ENCODE peak calls at places on chromosomes 5 and 9, in nine cellular contexts. X, I, S, B, H, L, E, A and C are unnamed samples.

GRCh38 chr5:171897231-171897630 is 109.2 kb downstream of the FBXW11 start:
- DNase-seq in A (no peak), L (no peak), I (no peak), B (no peak), H (no peak), S (no peak), X (no peak), E (no peak), C (no peak)

GRCh38 chr5:10509593-10509992 is 54.3 kb upstream of the ANKRD33B start:
- DNase-seq in B (peak; percentile 78), X (no peak), E (no peak), S (no peak), A (no peak), I (no peak), L (no peak), H (no peak), C (no peak)

GRCh38 chr5:99176186-99176585 is 247.4 kb upstream of the CHD1 start:
- DNase-seq in A (no peak), I (no peak), X (no peak), L (no peak), S (no peak), H (no peak), B (no peak), E (no peak), C (no peak)

GRCh38 chr9:7394007-7394774 is 405.4 kb downstream of the DMAC1 start:
- DNase-seq in E (no peak), S (no peak), I (no peak), B (no peak), L (peak; percentile 31), A (no peak), X (peak; percentile 37), H (peak; percentile 10), C (no peak)

GRCh38 chr9:127175764-127176163 is 53.3 kb upstream of the ANGPTL2 start:
- DNase-seq in L (no peak), S (no peak), H (no peak), I (no peak), X (no peak), B (no peak), E (no peak), A (no peak), C (peak; percentile 28)

GRCh38 chr5:80622756-80623155 is 31.7 kb upstream of the MSH3 start:
- DNase-seq in B (no peak), I (no peak), H (no peak), X (no peak), S (no peak), A (no peak), L (no peak), E (no peak), C (no peak)

GRCh38 chr9:69675563-69675962 is 3.4 kb upstream of the APBA1 start:
- DNase-seq in B (no peak), I (no peak), H (no peak), L (no peak), A (no peak), X (no peak), S (no peak), E (peak; percentile 26), C (no peak)

GRCh38 chr5:179802207-179802883 is 4.3 kb downstream of the MGAT4B start:
- DNase-seq in X (no peak), B (no peak), H (no peak), I (no peak), L (no peak), S (no peak), A (no peak), E (peak; percentile 44), C (peak; percentile 91)

GRCh38 chr9:36204906-36205547 is 14.3 kb downstream of the CLTA start:
- DNase-seq in E (no peak), A (no peak), I (no peak), L (no peak), B (peak; percentile 49), X (peak; percentile 57), H (peak; percentile 48), S (no peak), C (peak; percentile 47)

GRCh38 chr5:137164961-137165360 is 334.2 kb downstream of the SPOCK1 start:
- DNase-seq in S (no peak), H (no peak), A (no peak), X (no peak), E (no peak), B (no peak), L (no peak), I (no peak), C (no peak)

GRCh38 chr9:136713555-136713949 is 1.2 kb downstream of the DIPK1B start:
- DNase-seq in E (peak; percentile 66), B (peak; percentile 63), X (no peak), I (no peak), H (no peak), S (no peak), A (peak; percentile 64), L (no peak), C (no peak)

GRCh38 chr5:142486020-142486419 is 161.2 kb upstream of the SPRY4 start:
- DNase-seq in H (no peak), X (no peak), B (no peak), I (no peak), L (no peak), E (no peak), A (no peak), S (no peak), C (no peak)

GRCh38 chr9:76817489-76817888 is 53.3 kb downstream of the PCA3 start:
- DNase-seq in X (no peak), L (no peak), A (no peak), I (no peak), S (no peak), E (no peak), H (no peak), B (no peak), C (no peak)

GRCh38 chr5:147481857-147482256 is 28.0 kb downstream of the DPYSL3 start:
- DNase-seq in L (no peak), B (no peak), S (no peak), I (no peak), A (no peak), H (no peak), X (no peak), E (no peak), C (no peak)

GRCh38 chr5:100841358-100842076 is 61.6 kb downstream of the ST8SIA4 start:
- DNase-seq in H (no peak), B (no peak), X (no peak), L (no peak), A (no peak), E (no peak), S (no peak), I (no peak), C (no peak)

GRCh38 chr5:93349613-93350012 is 231.4 kb downstream of the NR2F1-AS1 start:
- DNase-seq in S (no peak), I (no peak), A (no peak), B (no peak), X (no peak), L (no peak), E (no peak), H (no peak), C (no peak)

GRCh38 chr9:137724114-137724445 is 105.3 kb downstream of the EHMT1 start:
- DNase-seq in L (no peak), E (no peak), X (peak; percentile 95), I (no peak), B (no peak), A (no peak), H (peak; percentile 27), S (no peak), C (no peak)

GRCh38 chr9:127543973-127544533 is 68.0 kb upstream of the STXBP1 start:
- DNase-seq in S (no peak), I (no peak), L (no peak), H (no peak), X (no peak), A (no peak), B (no peak), E (no peak), C (no peak)

GRCh38 chr5:178236126-178236525 is 3.5 kb upstream of the PHYKPL start:
- DNase-seq in B (no peak), H (no peak), I (no peak), A (no peak), X (no peak), E (no peak), L (no peak), S (no peak), C (peak; percentile 42)

GRCh38 chr9:115808108-115808507 is 345.5 kb upstream of the PAPPA start:
- DNase-seq in X (no peak), I (no peak), E (no peak), A (no peak), S (no peak), B (no peak), L (no peak), H (no peak), C (no peak)

GRCh38 chr5:87383216-87383615 is 29.5 kb downstream of the CCNH start:
- DNase-seq in L (no peak), X (no peak), S (no peak), E (no peak), B (no peak), H (no peak), I (no peak), A (no peak), C (no peak)

GRCh38 chr9:108180511-108180910 is 675.3 kb downstream of the ACTL7B start:
- DNase-seq in H (no peak), E (no peak), X (no peak), I (no peak), B (no peak), S (no peak), L (no peak), A (no peak), C (no peak)

GRCh38 chr5:127004721-127005120 is 25.6 kb downstream of the MARCHF3 start:
- DNase-seq in L (no peak), H (no peak), X (no peak), S (no peak), A (no peak), B (no peak), E (no peak), I (no peak), C (no peak)

GRCh38 chr5:15835514-15835913 is 335.5 kb downstream of the FBXL7 start:
- DNase-seq in L (no peak), S (no peak), B (no peak), E (no peak), H (no peak), X (no peak), I (no peak), A (no peak), C (no peak)

GRCh38 chr5:163760498-163760897 is 255.1 kb downstream of the MAT2B start:
- DNase-seq in H (no peak), L (no peak), X (no peak), S (no peak), B (no peak), I (no peak), A (no peak), E (no peak), C (no peak)

GRCh38 chr5:134000116-134000515 is 4.7 kb downstream of the VDAC1 start:
- DNase-seq in A (peak; percentile 51), S (no peak), E (no peak), I (no peak), X (peak; percentile 21), L (no peak), B (no peak), H (no peak), C (no peak)

GRCh38 chr9:136087741-136088480 is 7.2 kb downstream of the NACC2 start:
- DNase-seq in A (peak; percentile 28), B (peak; percentile 20), H (no peak), I (no peak), L (no peak), X (peak; percentile 52), E (no peak), S (no peak), C (no peak)

GRCh38 chr5:169265888-169266287 is 35.1 kb downstream of the SLIT3 start:
- DNase-seq in X (peak; percentile 20), H (peak; percentile 29), I (no peak), E (no peak), S (peak; percentile 9), A (no peak), B (no peak), L (no peak), C (no peak)

GRCh38 chr5:76622076-76622475 is 1.1 kb downstream of the F2RL2 start:
- DNase-seq in L (no peak), I (no peak), B (no peak), H (no peak), S (no peak), A (no peak), E (no peak), X (no peak), C (no peak)

GRCh38 chr5:138610468-138611294 is 35.5 kb upstream of the HSPA9 start:
- DNase-seq in E (no peak), I (no peak), H (no peak), S (no peak), B (no peak), X (peak; percentile 68), A (no peak), L (peak; percentile 25), C (no peak)

GRCh38 chr5:137587952-137588351 is 88.8 kb upstream of the SPOCK1 start:
- DNase-seq in X (no peak), H (no peak), I (no peak), A (no peak), E (peak; percentile 47), B (no peak), S (no peak), L (no peak), C (no peak)